ENCODE peak calls at places on chromosome 22, in four cellular contexts. R, G, T and H are unnamed samples.
A peak's percentile ranks its signal among the peaks of the same experiment; 100 is the strongest.

GRCh38 chr22:32617883-32618282 is 143.3 kb downstream of the FBXO7 start:
- DNase-seq in G (peak; percentile 15), T (peak; percentile 26), R (no peak), H (no peak)

GRCh38 chr22:19691721-19692341 is 22.5 kb upstream of the SEPTIN5 start:
- DNase-seq in G (peak; percentile 51), T (peak; percentile 52), R (peak; percentile 73), H (peak; percentile 31)

GRCh38 chr22:44918925-44919392 is 90.8 kb downstream of the PHF21B start:
- DNase-seq in R (no peak), T (no peak), G (no peak), H (no peak)

GRCh38 chr22:46612904-46613605 is 7.1 kb upstream of the GRAMD4 start:
- DNase-seq in T (no peak), R (no peak), G (no peak), H (no peak)

GRCh38 chr22:23370251-23370650 is 189.9 kb downstream of the BCR start:
- DNase-seq in G (no peak), R (no peak), T (no peak), H (no peak)

GRCh38 chr22:29596408-29596807 is 7.0 kb upstream of the NF2 start:
- DNase-seq in T (no peak), G (no peak), R (no peak), H (no peak)

GRCh38 chr22:17629167-17629489 is 579 bp upstream of the ATP6V1E1 start:
- DNase-seq in T (no peak), G (no peak), R (no peak), H (no peak)

GRCh38 chr22:38704568-38705234 is 1.0 kb upstream of the GTPBP1 start:
- DNase-seq in G (no peak), T (peak; percentile 30), R (no peak), H (no peak)

GRCh38 chr22:18056802-18057474 is 20.9 kb upstream of the PEX26 start:
- DNase-seq in T (no peak), G (no peak), R (no peak), H (no peak)

DNA sequence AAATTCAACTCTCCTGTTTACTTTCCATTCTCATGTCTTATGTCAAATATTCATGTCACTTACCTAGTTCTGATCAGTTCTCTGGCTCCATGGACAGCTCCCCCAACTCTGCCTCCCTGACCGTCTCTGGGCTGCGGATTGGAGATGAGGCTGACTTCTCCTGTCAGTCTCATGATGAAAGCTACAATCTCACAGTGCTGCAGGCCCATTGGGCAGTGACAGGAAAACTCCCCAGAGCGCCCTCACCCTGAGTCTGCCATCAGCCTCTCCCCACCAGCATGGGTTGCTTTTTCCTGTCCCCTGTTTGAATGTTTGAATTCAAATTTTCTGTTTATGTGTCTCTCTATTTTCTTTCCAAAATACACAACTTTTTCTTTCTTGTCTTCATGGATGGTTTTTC is 63.8 kb upstream of the TOP3B start:
- DNase-seq in R (no peak), T (no peak), G (no peak), H (no peak)
- H3K4me3 ChIP-seq in R (no peak overlapping the region), T (no peak overlapping the region), G (no peak overlapping the region), H (no peak overlapping the region)

GRCh38 chr22:11360632-11361031 is 4167.4 kb upstream of the OR11H1 start:
- DNase-seq in R (no peak), G (no peak), T (no peak), H (no peak)
- TF ChIP-seq CTCF in R (no peak), G (no peak), T (no peak), H (no peak)

GRCh38 chr22:37198290-37199102 is 10.4 kb upstream of the C1QTNF6 start:
- DNase-seq in G (peak; percentile 91), T (peak; percentile 70), R (peak; percentile 88), H (no peak)

GRCh38 chr22:37197451-37198289 is 9.6 kb upstream of the C1QTNF6 start:
- DNase-seq in G (peak; percentile 79), R (peak; percentile 96), T (peak; percentile 84), H (peak; percentile 71)

GRCh38 chr22:37201066-37201820 is 11.0 kb downstream of the SSTR3 start:
- DNase-seq in G (no peak), R (no peak), T (no peak), H (no peak)

GRCh38 chr22:37199103-37199838 is 11.2 kb upstream of the C1QTNF6 start:
- DNase-seq in R (peak; percentile 97), G (peak; percentile 98), T (peak; percentile 97), H (peak; percentile 74)

GRCh38 chr22:37199839-37200161 is 11.8 kb upstream of the C1QTNF6 start:
- DNase-seq in T (no peak), G (peak; percentile 65), R (no peak), H (no peak)
- H3K4me3 ChIP-seq in T (peak overlapping the region; percentile 46), G (no peak overlapping the region), R (peak overlapping the region; percentile 26), H (no peak overlapping the region)

GRCh38 chr22:37284126-37284806 is 2.0 kb downstream of the CYTH4 start:
- DNase-seq in G (no peak), T (no peak), R (no peak), H (no peak)

GRCh38 chr22:37282385-37282677 is at the start of gene CYTH4:
- DNase-seq in T (no peak), G (no peak), R (no peak), H (no peak)

GRCh38 chr22:37284807-37285355 is 2.6 kb downstream of the CYTH4 start:
- DNase-seq in G (no peak), R (no peak), T (no peak), H (no peak)

GRCh38 chr22:37281646-37282384 is 493 bp upstream of the CYTH4 start:
- DNase-seq in G (no peak), T (no peak), R (no peak), H (no peak)

GRCh38 chr22:37283393-37283937 is 1.2 kb downstream of the CYTH4 start:
- DNase-seq in T (no peak), R (no peak), G (no peak), H (no peak)
- TF ChIP-seq CTCF in T (peak; percentile 56), R (no peak), G (no peak), H (peak; percentile 33)

DNA sequence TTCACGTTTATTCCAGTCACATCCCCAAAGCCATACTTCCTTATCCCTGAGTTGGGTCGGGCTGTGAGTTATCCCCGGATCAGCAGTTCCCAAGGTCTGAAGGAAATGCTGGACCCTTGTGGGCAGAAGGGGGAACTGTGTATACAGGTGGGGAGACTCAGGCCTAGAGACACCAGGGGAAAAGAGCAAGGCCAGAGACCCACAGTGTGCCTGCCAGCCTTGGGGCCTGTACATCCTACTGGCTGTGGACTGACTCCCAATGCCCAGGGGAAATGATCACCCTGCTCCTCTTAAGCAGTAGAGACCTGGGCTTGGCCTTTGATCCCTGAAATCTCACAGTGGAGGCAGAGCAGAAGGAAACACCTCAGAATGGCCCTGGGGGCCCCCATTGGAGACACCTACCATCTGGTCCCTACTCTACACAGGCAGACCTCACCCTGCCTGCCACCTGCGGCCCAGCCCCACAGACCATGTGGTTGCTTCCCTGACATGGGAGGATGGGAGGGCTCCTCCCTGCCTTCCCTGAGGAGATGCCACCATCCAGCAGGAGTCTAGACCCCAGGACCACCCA is 1.3 kb downstream of the SELENOM start:
- DNase-seq in T (no peak), R (peak; percentile 19), G (no peak), H (no peak)
- H3K4me3 ChIP-seq in T (peak overlapping the region; percentile 91), R (no peak overlapping the region), G (peak overlapping the region; percentile 59), H (no peak overlapping the region)

DNA sequence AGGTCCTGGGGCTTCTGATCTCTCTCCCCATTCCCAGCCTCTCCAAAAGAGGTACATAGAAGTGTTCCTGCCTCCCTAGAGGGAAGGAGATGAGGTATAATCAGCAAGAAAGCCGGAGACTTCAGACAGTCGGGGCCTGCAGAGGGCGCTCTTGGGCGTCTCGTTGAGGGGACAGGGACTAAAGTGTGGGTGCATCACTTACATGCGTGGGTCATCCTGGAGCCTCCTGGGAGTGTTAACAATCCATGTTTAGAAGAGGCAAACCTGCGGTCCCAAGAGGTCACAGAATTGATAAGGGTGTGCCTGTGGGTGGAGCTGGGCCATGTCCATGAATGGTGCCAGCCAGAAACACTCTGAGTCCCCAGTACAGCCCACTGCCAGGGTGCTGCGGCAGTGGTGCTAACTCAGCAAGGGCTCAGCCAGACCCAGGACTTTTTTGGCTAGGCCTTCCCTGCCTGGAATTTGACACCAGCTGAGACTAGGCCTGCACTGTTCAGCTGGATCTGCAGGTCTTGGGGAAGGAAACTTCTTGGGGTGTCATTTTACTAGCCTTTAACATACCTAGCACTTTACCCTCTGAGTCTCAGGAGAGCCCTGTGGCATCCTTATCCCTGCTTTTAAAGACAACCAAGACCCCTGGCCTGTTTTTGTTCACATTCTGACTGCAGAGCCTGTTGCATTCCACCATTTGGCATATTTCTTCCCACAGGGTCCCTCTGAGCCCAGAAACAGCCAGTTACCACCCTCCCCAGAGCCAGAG is 5.5 kb downstream of the YDJC start:
- DNase-seq in G (peak; percentile 45), T (peak; percentile 37), R (peak; percentile 31), H (no peak)
- TF ChIP-seq CTCF in G (peak; percentile 51), T (peak; percentile 45), R (peak; percentile 52), H (peak; percentile 70)